ENCODE peak calls at places on chromosomes 6 and 20, in five cellular contexts. One of them, this sample, is unnamed.
A peak's percentile ranks its signal among the peaks of the same experiment; 100 is the strongest.

GRCh38 chr6:134123666-134124208 is 71.3 kb upstream of the SLC2A12 start:
- DNase-seq in fibroblast of mammary gland: peak; percentile 75
- DNase-seq in Peyer's patch: no peak
- DNase-seq in cardiac muscle cell: peak; percentile 65
- DNase-seq in adrenal gland: no peak
- DNase-seq in this sample: peak; percentile 90

GRCh38 chr20:34621383-34622367 is 55.2 kb downstream of the PIGU start:
- DNase-seq in fibroblast of mammary gland: peak; percentile 66
- DNase-seq in Peyer's patch: no peak
- DNase-seq in cardiac muscle cell: no peak
- DNase-seq in adrenal gland: peak; percentile 21
- DNase-seq in this sample: peak; percentile 22

GRCh38 chr20:1536893-1537730 is 20.4 kb downstream of the SIRPD start:
- DNase-seq in fibroblast of mammary gland: no peak
- DNase-seq in Peyer's patch: peak; percentile 24
- DNase-seq in cardiac muscle cell: no peak
- DNase-seq in adrenal gland: no peak
- DNase-seq in this sample: no peak

GRCh38 chr20:43459022-43459942 is 1.6 kb downstream of the SRSF6 start:
- DNase-seq in fibroblast of mammary gland: peak; percentile 38
- DNase-seq in Peyer's patch: no peak
- DNase-seq in cardiac muscle cell: no peak
- DNase-seq in adrenal gland: no peak
- DNase-seq in this sample: peak; percentile 18

GRCh38 chr20:34583524-34583923 is 25.0 kb downstream of the MAP1LC3A start:
- DNase-seq in fibroblast of mammary gland: no peak
- DNase-seq in Peyer's patch: no peak
- DNase-seq in cardiac muscle cell: no peak
- DNase-seq in adrenal gland: no peak
- DNase-seq in this sample: no peak

GRCh38 chr6:126530777-126531176 is 190.9 kb downstream of the CENPW start:
- DNase-seq in fibroblast of mammary gland: no peak
- DNase-seq in Peyer's patch: no peak
- DNase-seq in cardiac muscle cell: no peak
- DNase-seq in adrenal gland: no peak
- DNase-seq in this sample: no peak

GRCh38 chr20:2873747-2874041 is 413 bp downstream of the PTPRA start:
- DNase-seq in fibroblast of mammary gland: peak; percentile 32
- DNase-seq in Peyer's patch: peak; percentile 66
- DNase-seq in cardiac muscle cell: peak; percentile 87
- DNase-seq in adrenal gland: peak; percentile 45
- DNase-seq in this sample: peak; percentile 19

GRCh38 chr6:21808045-21808470 is 214.5 kb downstream of the SOX4 start:
- DNase-seq in fibroblast of mammary gland: peak; percentile 86
- DNase-seq in Peyer's patch: no peak
- DNase-seq in cardiac muscle cell: no peak
- DNase-seq in adrenal gland: peak; percentile 24
- DNase-seq in this sample: peak; percentile 68

GRCh38 chr6:147642458-147642857 is 134.0 kb downstream of the SAMD5 start:
- DNase-seq in fibroblast of mammary gland: no peak
- DNase-seq in Peyer's patch: no peak
- DNase-seq in cardiac muscle cell: no peak
- DNase-seq in adrenal gland: no peak
- DNase-seq in this sample: no peak

GRCh38 chr20:46190796-46191540 is 72.9 kb downstream of the CD40 start:
- DNase-seq in fibroblast of mammary gland: no peak
- DNase-seq in Peyer's patch: no peak
- DNase-seq in cardiac muscle cell: no peak
- DNase-seq in adrenal gland: no peak
- DNase-seq in this sample: no peak

GRCh38 chr6:116616757-116617093 is 446 bp downstream of the RSPH4A start:
- DNase-seq in fibroblast of mammary gland: no peak
- DNase-seq in Peyer's patch: no peak
- DNase-seq in cardiac muscle cell: peak; percentile 19
- DNase-seq in adrenal gland: peak; percentile 30
- DNase-seq in this sample: no peak

GRCh38 chr20:17730069-17730468 is 30.3 kb downstream of the BANF2 start:
- DNase-seq in fibroblast of mammary gland: no peak
- DNase-seq in Peyer's patch: no peak
- DNase-seq in cardiac muscle cell: no peak
- DNase-seq in adrenal gland: no peak
- DNase-seq in this sample: no peak

GRCh38 chr20:24650091-24650490 is 180.7 kb downstream of the SYNDIG1 start:
- DNase-seq in fibroblast of mammary gland: peak; percentile 69
- DNase-seq in Peyer's patch: no peak
- DNase-seq in cardiac muscle cell: no peak
- DNase-seq in adrenal gland: no peak
- DNase-seq in this sample: peak; percentile 87

GRCh38 chr6:6057442-6058053 is 50.8 kb upstream of the NRN1 start:
- DNase-seq in fibroblast of mammary gland: peak; percentile 67
- DNase-seq in Peyer's patch: no peak
- DNase-seq in cardiac muscle cell: peak; percentile 73
- DNase-seq in adrenal gland: no peak
- DNase-seq in this sample: peak; percentile 30

GRCh38 chr20:44247676-44248419 is 740 bp downstream of the GDAP1L1 start:
- DNase-seq in fibroblast of mammary gland: peak; percentile 22
- DNase-seq in Peyer's patch: no peak
- DNase-seq in cardiac muscle cell: peak; percentile 88
- DNase-seq in adrenal gland: peak; percentile 49
- DNase-seq in this sample: peak; percentile 21

GRCh38 chr6:157652601-157653363 is 170.3 kb upstream of the SNX9 start:
- DNase-seq in fibroblast of mammary gland: no peak
- DNase-seq in Peyer's patch: no peak
- DNase-seq in cardiac muscle cell: no peak
- DNase-seq in adrenal gland: no peak
- DNase-seq in this sample: no peak

GRCh38 chr6:169092375-169092774 is 161.3 kb downstream of the THBS2 start:
- DNase-seq in fibroblast of mammary gland: peak; percentile 64
- DNase-seq in Peyer's patch: no peak
- DNase-seq in cardiac muscle cell: no peak
- DNase-seq in adrenal gland: no peak
- DNase-seq in this sample: peak; percentile 59

GRCh38 chr6:138765896-138766487 is 7.6 kb upstream of the CCDC28A start:
- DNase-seq in fibroblast of mammary gland: peak; percentile 59
- DNase-seq in Peyer's patch: no peak
- DNase-seq in cardiac muscle cell: peak; percentile 54
- DNase-seq in adrenal gland: no peak
- DNase-seq in this sample: peak; percentile 68

GRCh38 chr20:43975096-43975768 is 60.6 kb downstream of the TOX2 start:
- DNase-seq in fibroblast of mammary gland: peak; percentile 90
- DNase-seq in Peyer's patch: no peak
- DNase-seq in cardiac muscle cell: no peak
- DNase-seq in adrenal gland: peak; percentile 53
- DNase-seq in this sample: peak; percentile 96

GRCh38 chr6:21523652-21524051 is 69.9 kb upstream of the SOX4 start:
- DNase-seq in fibroblast of mammary gland: no peak
- DNase-seq in Peyer's patch: no peak
- DNase-seq in cardiac muscle cell: no peak
- DNase-seq in adrenal gland: no peak
- DNase-seq in this sample: no peak

GRCh38 chr6:1554241-1554880 is 55.4 kb upstream of the FOXC1 start:
- DNase-seq in fibroblast of mammary gland: no peak
- DNase-seq in Peyer's patch: peak; percentile 24
- DNase-seq in cardiac muscle cell: no peak
- DNase-seq in adrenal gland: no peak
- DNase-seq in this sample: no peak

GRCh38 chr20:23970049-23970448 is 18.5 kb downstream of the GGTLC1 start:
- DNase-seq in fibroblast of mammary gland: no peak
- DNase-seq in Peyer's patch: no peak
- DNase-seq in cardiac muscle cell: no peak
- DNase-seq in adrenal gland: no peak
- DNase-seq in this sample: no peak

GRCh38 chr6:168721571-168721970 is 280.6 kb downstream of the SMOC2 start:
- DNase-seq in fibroblast of mammary gland: no peak
- DNase-seq in Peyer's patch: no peak
- DNase-seq in cardiac muscle cell: no peak
- DNase-seq in adrenal gland: no peak
- DNase-seq in this sample: no peak

GRCh38 chr6:127634178-127634577 is 57.2 kb downstream of the C6orf58 start:
- DNase-seq in fibroblast of mammary gland: no peak
- DNase-seq in Peyer's patch: no peak
- DNase-seq in cardiac muscle cell: no peak
- DNase-seq in adrenal gland: no peak
- DNase-seq in this sample: no peak

GRCh38 chr6:134381926-134382325 is 64.0 kb upstream of the SGK1 start:
- DNase-seq in fibroblast of mammary gland: no peak
- DNase-seq in Peyer's patch: no peak
- DNase-seq in cardiac muscle cell: no peak
- DNase-seq in adrenal gland: no peak
- DNase-seq in this sample: peak; percentile 14

GRCh38 chr20:17809714-17810631 is 110.2 kb downstream of the BANF2 start:
- DNase-seq in fibroblast of mammary gland: no peak
- DNase-seq in Peyer's patch: no peak
- DNase-seq in cardiac muscle cell: no peak
- DNase-seq in adrenal gland: no peak
- DNase-seq in this sample: peak; percentile 31

GRCh38 chr6:10407674-10408054 is 7.2 kb downstream of the TFAP2A start:
- DNase-seq in fibroblast of mammary gland: no peak
- DNase-seq in Peyer's patch: no peak
- DNase-seq in cardiac muscle cell: no peak
- DNase-seq in adrenal gland: no peak
- DNase-seq in this sample: no peak

GRCh38 chr6:5084787-5085637 is at the start of gene PPP1R3G:
- DNase-seq in fibroblast of mammary gland: peak; percentile 64
- DNase-seq in Peyer's patch: no peak
- DNase-seq in cardiac muscle cell: peak; percentile 52
- DNase-seq in adrenal gland: peak; percentile 80
- DNase-seq in this sample: peak; percentile 57

GRCh38 chr6:127026247-127026646 is 92.2 kb upstream of the RSPO3 start:
- DNase-seq in fibroblast of mammary gland: no peak
- DNase-seq in Peyer's patch: no peak
- DNase-seq in cardiac muscle cell: no peak
- DNase-seq in adrenal gland: no peak
- DNase-seq in this sample: no peak

GRCh38 chr6:24901698-24902328 is 33.9 kb downstream of the RIPOR2 start:
- DNase-seq in fibroblast of mammary gland: no peak
- DNase-seq in Peyer's patch: no peak
- DNase-seq in cardiac muscle cell: no peak
- DNase-seq in adrenal gland: no peak
- DNase-seq in this sample: no peak
- H3K4me3 ChIP-seq in fibroblast of mammary gland: no peak overlapping the region
- H3K4me3 ChIP-seq in Peyer's patch: no peak overlapping the region
- H3K4me3 ChIP-seq in cardiac muscle cell: no peak overlapping the region
- H3K4me3 ChIP-seq in adrenal gland: no peak overlapping the region
- H3K4me3 ChIP-seq in this sample: no peak overlapping the region

DNA sequence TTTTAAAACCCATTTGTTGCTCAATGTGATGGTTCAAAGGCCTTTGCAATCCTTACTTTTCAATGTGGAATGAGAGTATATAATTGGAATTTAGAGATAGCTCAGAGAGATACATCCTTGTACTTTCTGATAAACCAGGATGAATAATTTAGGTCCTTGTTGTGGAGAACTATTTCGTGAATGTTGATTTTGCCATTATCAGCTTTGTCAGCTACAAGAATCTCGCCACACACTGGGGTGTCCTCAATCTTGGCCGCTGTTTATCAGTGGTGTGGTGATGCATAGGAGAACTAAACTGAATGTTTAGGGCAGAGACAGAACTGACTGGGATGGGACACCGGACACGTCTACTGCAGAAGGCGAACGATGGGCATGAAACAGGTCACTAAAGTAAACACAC is 111.2 kb upstream of the SLC35B3 start:
- DNase-seq in fibroblast of mammary gland: no peak
- DNase-seq in Peyer's patch: no peak
- DNase-seq in cardiac muscle cell: no peak
- DNase-seq in adrenal gland: no peak
- DNase-seq in this sample: no peak
- TF ChIP-seq CTCF in fibroblast of mammary gland: no peak
- TF ChIP-seq CTCF in Peyer's patch: no peak
- TF ChIP-seq CTCF in cardiac muscle cell: no peak
- TF ChIP-seq CTCF in adrenal gland: no peak
- TF ChIP-seq CTCF in this sample: no peak

GRCh38 chr20:62303327-62304226 is 780 bp downstream of the ADRM1 start:
- DNase-seq in fibroblast of mammary gland: peak; percentile 10
- DNase-seq in Peyer's patch: no peak
- DNase-seq in cardiac muscle cell: peak; percentile 56
- DNase-seq in adrenal gland: peak; percentile 65
- DNase-seq in this sample: peak; percentile 7

GRCh38 chr20:62301773-62302340 is 940 bp upstream of the ADRM1 start:
- DNase-seq in fibroblast of mammary gland: peak; percentile 92
- DNase-seq in Peyer's patch: peak; percentile 93
- DNase-seq in cardiac muscle cell: peak; percentile 94
- DNase-seq in adrenal gland: peak; percentile 95
- DNase-seq in this sample: peak; percentile 90

GRCh38 chr20:62303049-62303326 is 191 bp downstream of the ADRM1 start:
- DNase-seq in fibroblast of mammary gland: no peak
- DNase-seq in Peyer's patch: no peak
- DNase-seq in cardiac muscle cell: no peak
- DNase-seq in adrenal gland: no peak
- DNase-seq in this sample: no peak

GRCh38 chr20:62301111-62301668 is 1.6 kb upstream of the ADRM1 start:
- DNase-seq in fibroblast of mammary gland: no peak
- DNase-seq in Peyer's patch: no peak
- DNase-seq in cardiac muscle cell: no peak
- DNase-seq in adrenal gland: no peak
- DNase-seq in this sample: no peak

DNA sequence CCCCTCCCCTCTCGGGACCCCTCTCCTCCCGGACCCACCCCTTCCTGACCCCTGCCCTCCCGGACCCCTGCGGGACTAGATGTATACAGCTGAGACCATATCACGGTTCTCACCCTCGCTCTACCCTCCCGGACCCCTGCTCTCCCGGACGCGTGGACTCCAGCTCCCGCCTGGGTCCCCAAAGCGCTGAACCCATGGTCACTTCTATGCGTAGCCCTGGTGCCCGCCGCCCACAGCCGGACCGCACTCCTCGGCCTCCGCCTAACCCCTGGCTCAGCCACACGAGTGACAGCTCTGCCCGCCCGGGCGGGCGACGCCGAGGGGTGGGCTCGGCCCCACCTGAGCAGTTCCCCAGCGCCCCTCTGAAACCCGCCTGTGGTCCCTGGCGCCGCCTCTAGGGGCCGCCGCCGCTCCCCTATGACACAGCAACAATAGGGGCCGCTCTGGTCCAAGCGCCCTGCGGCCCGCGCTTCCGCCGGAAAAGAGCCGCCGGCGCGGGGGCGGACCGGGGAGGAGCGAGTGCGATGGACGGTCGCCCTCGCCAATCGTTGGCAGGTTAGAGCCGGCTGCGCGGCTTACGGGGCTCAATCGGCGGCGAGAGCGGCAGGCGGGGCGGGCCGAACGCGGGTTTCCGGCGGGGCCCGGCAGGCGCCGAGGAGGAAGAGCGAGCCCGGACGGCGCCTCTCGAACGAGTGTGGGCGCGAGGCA is at the start of gene ADRM1:
- DNase-seq in fibroblast of mammary gland: peak; percentile 93
- DNase-seq in Peyer's patch: peak; percentile 92
- DNase-seq in cardiac muscle cell: peak; percentile 97
- DNase-seq in adrenal gland: peak; percentile 95
- DNase-seq in this sample: peak; percentile 94
- H3K4me3 ChIP-seq in fibroblast of mammary gland: peak within 1 kb of the TSS; percentile 80
- H3K4me3 ChIP-seq in Peyer's patch: peak within 1 kb of the TSS; percentile 93
- H3K4me3 ChIP-seq in cardiac muscle cell: peak within 1 kb of the TSS; percentile 75
- H3K4me3 ChIP-seq in adrenal gland: peak within 1 kb of the TSS; percentile 80
- H3K4me3 ChIP-seq in this sample: peak within 1 kb of the TSS; percentile 86

GRCh38 chr6:42175860-42176259 is 2.7 kb downstream of the GUCA1A start:
- DNase-seq in fibroblast of mammary gland: no peak
- DNase-seq in Peyer's patch: no peak
- DNase-seq in cardiac muscle cell: no peak
- DNase-seq in adrenal gland: no peak
- DNase-seq in this sample: no peak
- TF ChIP-seq CTCF in fibroblast of mammary gland: peak; percentile 36
- TF ChIP-seq CTCF in Peyer's patch: no peak
- TF ChIP-seq CTCF in cardiac muscle cell: peak; percentile 30
- TF ChIP-seq CTCF in adrenal gland: no peak
- TF ChIP-seq CTCF in this sample: peak; percentile 20